ENCODE peak calls at places on chromosomes 4 and X, in eight cellular contexts. One of them, this sample, is unnamed.

GRCh38 chr4:26141916-26142638 is 178.7 kb upstream of the RBPJ start:
- DNase-seq in RWPE1: no peak
- DNase-seq in aorta: peak
- DNase-seq in PC-3: no peak
- DNase-seq in activated naive CD4-positive, alpha-beta T cell treated with anti-CD3 and anti-CD28 coated beads for 36 hours: peak
- DNase-seq in spleen: no peak
- DNase-seq in adipocyte: peak
- DNase-seq in stimulated activated CD4-positive, alpha-beta T cell treated with anti-CD3 and anti-CD28 coated beads, Interleukin-15, amount 100 ng/mL, for 1 hour: no peak
- DNase-seq in this sample: peak

GRCh38 chr4:1991596-1992434 is 17.0 kb downstream of the NELFA start:
- DNase-seq in RWPE1: no peak
- DNase-seq in aorta: no peak
- DNase-seq in PC-3: no peak
- DNase-seq in activated naive CD4-positive, alpha-beta T cell treated with anti-CD3 and anti-CD28 coated beads for 36 hours: no peak
- DNase-seq in spleen: peak
- DNase-seq in adipocyte: no peak
- DNase-seq in stimulated activated CD4-positive, alpha-beta T cell treated with anti-CD3 and anti-CD28 coated beads, Interleukin-15, amount 100 ng/mL, for 1 hour: no peak
- DNase-seq in this sample: no peak

GRCh38 chrX:28901637-28902036 is 314.4 kb downstream of the IL1RAPL1 start:
- DNase-seq in RWPE1: no peak
- DNase-seq in aorta: no peak
- DNase-seq in PC-3: peak
- DNase-seq in activated naive CD4-positive, alpha-beta T cell treated with anti-CD3 and anti-CD28 coated beads for 36 hours: no peak
- DNase-seq in spleen: no peak
- DNase-seq in adipocyte: peak
- DNase-seq in stimulated activated CD4-positive, alpha-beta T cell treated with anti-CD3 and anti-CD28 coated beads, Interleukin-15, amount 100 ng/mL, for 1 hour: no peak
- DNase-seq in this sample: peak

GRCh38 chrX:65488496-65488895 is 46.1 kb downstream of the LAS1L start:
- DNase-seq in RWPE1: no peak
- DNase-seq in aorta: no peak
- DNase-seq in PC-3: peak
- DNase-seq in activated naive CD4-positive, alpha-beta T cell treated with anti-CD3 and anti-CD28 coated beads for 36 hours: no peak
- DNase-seq in spleen: no peak
- DNase-seq in adipocyte: peak
- DNase-seq in stimulated activated CD4-positive, alpha-beta T cell treated with anti-CD3 and anti-CD28 coated beads, Interleukin-15, amount 100 ng/mL, for 1 hour: no peak
- DNase-seq in this sample: no peak

GRCh38 chr4:14856927-14857220 is 145.4 kb upstream of the CPEB2 start:
- DNase-seq in RWPE1: no peak
- DNase-seq in aorta: no peak
- DNase-seq in PC-3: no peak
- DNase-seq in activated naive CD4-positive, alpha-beta T cell treated with anti-CD3 and anti-CD28 coated beads for 36 hours: no peak
- DNase-seq in spleen: no peak
- DNase-seq in adipocyte: no peak
- DNase-seq in stimulated activated CD4-positive, alpha-beta T cell treated with anti-CD3 and anti-CD28 coated beads, Interleukin-15, amount 100 ng/mL, for 1 hour: no peak
- DNase-seq in this sample: no peak

GRCh38 chr4:129352480-129352879 is 256.5 kb downstream of the C4orf33 start:
- DNase-seq in RWPE1: no peak
- DNase-seq in aorta: no peak
- DNase-seq in PC-3: no peak
- DNase-seq in activated naive CD4-positive, alpha-beta T cell treated with anti-CD3 and anti-CD28 coated beads for 36 hours: no peak
- DNase-seq in spleen: no peak
- DNase-seq in adipocyte: no peak
- DNase-seq in stimulated activated CD4-positive, alpha-beta T cell treated with anti-CD3 and anti-CD28 coated beads, Interleukin-15, amount 100 ng/mL, for 1 hour: no peak
- DNase-seq in this sample: no peak

GRCh38 chr4:87734084-87734483 is 65.3 kb upstream of the IBSP start:
- DNase-seq in RWPE1: no peak
- DNase-seq in aorta: no peak
- DNase-seq in PC-3: no peak
- DNase-seq in activated naive CD4-positive, alpha-beta T cell treated with anti-CD3 and anti-CD28 coated beads for 36 hours: no peak
- DNase-seq in spleen: no peak
- DNase-seq in adipocyte: no peak
- DNase-seq in stimulated activated CD4-positive, alpha-beta T cell treated with anti-CD3 and anti-CD28 coated beads, Interleukin-15, amount 100 ng/mL, for 1 hour: no peak
- DNase-seq in this sample: no peak

GRCh38 chr4:54091637-54092404 is 8.1 kb upstream of the GSX2 start:
- DNase-seq in RWPE1: peak
- DNase-seq in aorta: peak
- DNase-seq in PC-3: peak
- DNase-seq in activated naive CD4-positive, alpha-beta T cell treated with anti-CD3 and anti-CD28 coated beads for 36 hours: peak
- DNase-seq in spleen: peak
- DNase-seq in adipocyte: peak
- DNase-seq in stimulated activated CD4-positive, alpha-beta T cell treated with anti-CD3 and anti-CD28 coated beads, Interleukin-15, amount 100 ng/mL, for 1 hour: peak
- DNase-seq in this sample: no peak

GRCh38 chrX:109954333-109954732 is 48.6 kb upstream of the TMEM164 start:
- DNase-seq in RWPE1: peak
- DNase-seq in aorta: no peak
- DNase-seq in PC-3: peak
- DNase-seq in activated naive CD4-positive, alpha-beta T cell treated with anti-CD3 and anti-CD28 coated beads for 36 hours: no peak
- DNase-seq in spleen: no peak
- DNase-seq in adipocyte: no peak
- DNase-seq in stimulated activated CD4-positive, alpha-beta T cell treated with anti-CD3 and anti-CD28 coated beads, Interleukin-15, amount 100 ng/mL, for 1 hour: no peak
- DNase-seq in this sample: no peak

GRCh38 chr4:159146454-159146853 is 43.6 kb downstream of the RAPGEF2 start:
- DNase-seq in RWPE1: peak
- DNase-seq in aorta: no peak
- DNase-seq in PC-3: no peak
- DNase-seq in activated naive CD4-positive, alpha-beta T cell treated with anti-CD3 and anti-CD28 coated beads for 36 hours: no peak
- DNase-seq in spleen: no peak
- DNase-seq in adipocyte: no peak
- DNase-seq in stimulated activated CD4-positive, alpha-beta T cell treated with anti-CD3 and anti-CD28 coated beads, Interleukin-15, amount 100 ng/mL, for 1 hour: no peak
- DNase-seq in this sample: no peak

GRCh38 chr4:8580321-8581093 is at the start of gene GPR78:
- DNase-seq in RWPE1: peak
- DNase-seq in aorta: peak
- DNase-seq in PC-3: peak
- DNase-seq in activated naive CD4-positive, alpha-beta T cell treated with anti-CD3 and anti-CD28 coated beads for 36 hours: peak
- DNase-seq in spleen: peak
- DNase-seq in adipocyte: peak
- DNase-seq in stimulated activated CD4-positive, alpha-beta T cell treated with anti-CD3 and anti-CD28 coated beads, Interleukin-15, amount 100 ng/mL, for 1 hour: peak
- DNase-seq in this sample: no peak

GRCh38 chr4:37981844-37982720 is 21.9 kb downstream of the PTTG2 start:
- DNase-seq in RWPE1: no peak
- DNase-seq in aorta: no peak
- DNase-seq in PC-3: peak
- DNase-seq in activated naive CD4-positive, alpha-beta T cell treated with anti-CD3 and anti-CD28 coated beads for 36 hours: no peak
- DNase-seq in spleen: no peak
- DNase-seq in adipocyte: peak
- DNase-seq in stimulated activated CD4-positive, alpha-beta T cell treated with anti-CD3 and anti-CD28 coated beads, Interleukin-15, amount 100 ng/mL, for 1 hour: no peak
- DNase-seq in this sample: no peak

GRCh38 chr4:41424541-41424940 is 113.4 kb upstream of the LIMCH1 start:
- DNase-seq in RWPE1: no peak
- DNase-seq in aorta: no peak
- DNase-seq in PC-3: no peak
- DNase-seq in activated naive CD4-positive, alpha-beta T cell treated with anti-CD3 and anti-CD28 coated beads for 36 hours: no peak
- DNase-seq in spleen: no peak
- DNase-seq in adipocyte: no peak
- DNase-seq in stimulated activated CD4-positive, alpha-beta T cell treated with anti-CD3 and anti-CD28 coated beads, Interleukin-15, amount 100 ng/mL, for 1 hour: no peak
- DNase-seq in this sample: no peak

GRCh38 chr4:36043241-36043640 is 201.1 kb downstream of the ARAP2 start:
- DNase-seq in RWPE1: no peak
- DNase-seq in aorta: no peak
- DNase-seq in PC-3: no peak
- DNase-seq in activated naive CD4-positive, alpha-beta T cell treated with anti-CD3 and anti-CD28 coated beads for 36 hours: no peak
- DNase-seq in spleen: no peak
- DNase-seq in adipocyte: no peak
- DNase-seq in stimulated activated CD4-positive, alpha-beta T cell treated with anti-CD3 and anti-CD28 coated beads, Interleukin-15, amount 100 ng/mL, for 1 hour: no peak
- DNase-seq in this sample: no peak

GRCh38 chr4:108333353-108333920 is 164.7 kb upstream of the LEF1 start:
- DNase-seq in RWPE1: no peak
- DNase-seq in aorta: no peak
- DNase-seq in PC-3: no peak
- DNase-seq in activated naive CD4-positive, alpha-beta T cell treated with anti-CD3 and anti-CD28 coated beads for 36 hours: no peak
- DNase-seq in spleen: no peak
- DNase-seq in adipocyte: no peak
- DNase-seq in stimulated activated CD4-positive, alpha-beta T cell treated with anti-CD3 and anti-CD28 coated beads, Interleukin-15, amount 100 ng/mL, for 1 hour: no peak
- DNase-seq in this sample: no peak

GRCh38 chr4:2416564-2417195 is 1.8 kb downstream of the ZFYVE28 start:
- DNase-seq in RWPE1: no peak
- DNase-seq in aorta: no peak
- DNase-seq in PC-3: no peak
- DNase-seq in activated naive CD4-positive, alpha-beta T cell treated with anti-CD3 and anti-CD28 coated beads for 36 hours: peak
- DNase-seq in spleen: peak
- DNase-seq in adipocyte: peak
- DNase-seq in stimulated activated CD4-positive, alpha-beta T cell treated with anti-CD3 and anti-CD28 coated beads, Interleukin-15, amount 100 ng/mL, for 1 hour: no peak
- DNase-seq in this sample: no peak

GRCh38 chr4:20281453-20281852 is 29.7 kb downstream of the SLIT2 start:
- DNase-seq in RWPE1: no peak
- DNase-seq in aorta: no peak
- DNase-seq in PC-3: no peak
- DNase-seq in activated naive CD4-positive, alpha-beta T cell treated with anti-CD3 and anti-CD28 coated beads for 36 hours: no peak
- DNase-seq in spleen: no peak
- DNase-seq in adipocyte: no peak
- DNase-seq in stimulated activated CD4-positive, alpha-beta T cell treated with anti-CD3 and anti-CD28 coated beads, Interleukin-15, amount 100 ng/mL, for 1 hour: no peak
- DNase-seq in this sample: no peak

GRCh38 chr4:6346373-6347110 is 76.9 kb downstream of the WFS1 start:
- DNase-seq in RWPE1: no peak
- DNase-seq in aorta: no peak
- DNase-seq in PC-3: no peak
- DNase-seq in activated naive CD4-positive, alpha-beta T cell treated with anti-CD3 and anti-CD28 coated beads for 36 hours: no peak
- DNase-seq in spleen: no peak
- DNase-seq in adipocyte: no peak
- DNase-seq in stimulated activated CD4-positive, alpha-beta T cell treated with anti-CD3 and anti-CD28 coated beads, Interleukin-15, amount 100 ng/mL, for 1 hour: no peak
- DNase-seq in this sample: no peak

GRCh38 chrX:34886011-34886410 is 56.6 kb upstream of the FAM47B start:
- DNase-seq in RWPE1: no peak
- DNase-seq in aorta: no peak
- DNase-seq in PC-3: no peak
- DNase-seq in activated naive CD4-positive, alpha-beta T cell treated with anti-CD3 and anti-CD28 coated beads for 36 hours: no peak
- DNase-seq in spleen: no peak
- DNase-seq in adipocyte: no peak
- DNase-seq in stimulated activated CD4-positive, alpha-beta T cell treated with anti-CD3 and anti-CD28 coated beads, Interleukin-15, amount 100 ng/mL, for 1 hour: no peak
- DNase-seq in this sample: no peak

GRCh38 chr4:14916554-14917304 is 85.6 kb upstream of the CPEB2 start:
- DNase-seq in RWPE1: peak
- DNase-seq in aorta: no peak
- DNase-seq in PC-3: peak
- DNase-seq in activated naive CD4-positive, alpha-beta T cell treated with anti-CD3 and anti-CD28 coated beads for 36 hours: no peak
- DNase-seq in spleen: no peak
- DNase-seq in adipocyte: peak
- DNase-seq in stimulated activated CD4-positive, alpha-beta T cell treated with anti-CD3 and anti-CD28 coated beads, Interleukin-15, amount 100 ng/mL, for 1 hour: no peak
- DNase-seq in this sample: peak

GRCh38 chrX:40855411-40855810 is 120.1 kb upstream of the MED14 start:
- DNase-seq in RWPE1: peak
- DNase-seq in aorta: no peak
- DNase-seq in PC-3: peak
- DNase-seq in activated naive CD4-positive, alpha-beta T cell treated with anti-CD3 and anti-CD28 coated beads for 36 hours: no peak
- DNase-seq in spleen: no peak
- DNase-seq in adipocyte: peak
- DNase-seq in stimulated activated CD4-positive, alpha-beta T cell treated with anti-CD3 and anti-CD28 coated beads, Interleukin-15, amount 100 ng/mL, for 1 hour: no peak
- DNase-seq in this sample: no peak

GRCh38 chr4:186760576-186760975 is 36.9 kb upstream of the FAT1 start:
- DNase-seq in RWPE1: peak
- DNase-seq in aorta: no peak
- DNase-seq in PC-3: peak
- DNase-seq in activated naive CD4-positive, alpha-beta T cell treated with anti-CD3 and anti-CD28 coated beads for 36 hours: no peak
- DNase-seq in spleen: no peak
- DNase-seq in adipocyte: peak
- DNase-seq in stimulated activated CD4-positive, alpha-beta T cell treated with anti-CD3 and anti-CD28 coated beads, Interleukin-15, amount 100 ng/mL, for 1 hour: no peak
- DNase-seq in this sample: no peak

GRCh38 chr4:32374201-32374600 is 1654.0 kb downstream of the PCDH7 start:
- DNase-seq in RWPE1: no peak
- DNase-seq in aorta: no peak
- DNase-seq in PC-3: no peak
- DNase-seq in activated naive CD4-positive, alpha-beta T cell treated with anti-CD3 and anti-CD28 coated beads for 36 hours: no peak
- DNase-seq in spleen: no peak
- DNase-seq in adipocyte: no peak
- DNase-seq in stimulated activated CD4-positive, alpha-beta T cell treated with anti-CD3 and anti-CD28 coated beads, Interleukin-15, amount 100 ng/mL, for 1 hour: no peak
- DNase-seq in this sample: no peak

GRCh38 chr4:31104596-31104995 is 384.4 kb downstream of the PCDH7 start:
- DNase-seq in RWPE1: no peak
- DNase-seq in aorta: no peak
- DNase-seq in PC-3: no peak
- DNase-seq in activated naive CD4-positive, alpha-beta T cell treated with anti-CD3 and anti-CD28 coated beads for 36 hours: no peak
- DNase-seq in spleen: no peak
- DNase-seq in adipocyte: no peak
- DNase-seq in stimulated activated CD4-positive, alpha-beta T cell treated with anti-CD3 and anti-CD28 coated beads, Interleukin-15, amount 100 ng/mL, for 1 hour: no peak
- DNase-seq in this sample: no peak

GRCh38 chrX:125436855-125437254 is 117.2 kb downstream of the TEX13C start:
- DNase-seq in RWPE1: no peak
- DNase-seq in aorta: no peak
- DNase-seq in PC-3: peak
- DNase-seq in activated naive CD4-positive, alpha-beta T cell treated with anti-CD3 and anti-CD28 coated beads for 36 hours: peak
- DNase-seq in spleen: no peak
- DNase-seq in adipocyte: no peak
- DNase-seq in stimulated activated CD4-positive, alpha-beta T cell treated with anti-CD3 and anti-CD28 coated beads, Interleukin-15, amount 100 ng/mL, for 1 hour: no peak
- DNase-seq in this sample: no peak

GRCh38 chrX:49725923-49726904 is 30.4 kb upstream of the PAGE1 start:
- DNase-seq in RWPE1: no peak
- DNase-seq in aorta: no peak
- DNase-seq in PC-3: no peak
- DNase-seq in activated naive CD4-positive, alpha-beta T cell treated with anti-CD3 and anti-CD28 coated beads for 36 hours: no peak
- DNase-seq in spleen: no peak
- DNase-seq in adipocyte: no peak
- DNase-seq in stimulated activated CD4-positive, alpha-beta T cell treated with anti-CD3 and anti-CD28 coated beads, Interleukin-15, amount 100 ng/mL, for 1 hour: no peak
- DNase-seq in this sample: no peak

GRCh38 chrX:106619797-106620196 is 8.0 kb downstream of the RADX start:
- DNase-seq in RWPE1: no peak
- DNase-seq in aorta: no peak
- DNase-seq in PC-3: peak
- DNase-seq in activated naive CD4-positive, alpha-beta T cell treated with anti-CD3 and anti-CD28 coated beads for 36 hours: no peak
- DNase-seq in spleen: no peak
- DNase-seq in adipocyte: peak
- DNase-seq in stimulated activated CD4-positive, alpha-beta T cell treated with anti-CD3 and anti-CD28 coated beads, Interleukin-15, amount 100 ng/mL, for 1 hour: no peak
- DNase-seq in this sample: no peak

GRCh38 chr4:54473077-54473545 is 184.6 kb upstream of the KIT start:
- DNase-seq in RWPE1: no peak
- DNase-seq in aorta: no peak
- DNase-seq in PC-3: peak
- DNase-seq in activated naive CD4-positive, alpha-beta T cell treated with anti-CD3 and anti-CD28 coated beads for 36 hours: no peak
- DNase-seq in spleen: no peak
- DNase-seq in adipocyte: peak
- DNase-seq in stimulated activated CD4-positive, alpha-beta T cell treated with anti-CD3 and anti-CD28 coated beads, Interleukin-15, amount 100 ng/mL, for 1 hour: no peak
- DNase-seq in this sample: no peak

GRCh38 chr4:20487446-20487845 is 212.8 kb upstream of the PACRGL start:
- DNase-seq in RWPE1: no peak
- DNase-seq in aorta: no peak
- DNase-seq in PC-3: no peak
- DNase-seq in activated naive CD4-positive, alpha-beta T cell treated with anti-CD3 and anti-CD28 coated beads for 36 hours: no peak
- DNase-seq in spleen: no peak
- DNase-seq in adipocyte: peak
- DNase-seq in stimulated activated CD4-positive, alpha-beta T cell treated with anti-CD3 and anti-CD28 coated beads, Interleukin-15, amount 100 ng/mL, for 1 hour: no peak
- DNase-seq in this sample: no peak

This sample was measured in AG04450.